ENCODE peak calls at places on chromosomes 5 and 9, in seven cellular contexts. One of them, this sample, is unnamed.

GRCh38 chr5:179154991-179155955 is 95.1 kb downstream of the ZNF354C start:
- DNase-seq in GM12865: no peak
- DNase-seq in right lobe of liver: peak
- DNase-seq in glutamatergic neuron: peak
- DNase-seq in A549: no peak
- DNase-seq in fibroblast of mammary gland: no peak
- DNase-seq in GM13976: no peak
- DNase-seq in this sample: no peak

GRCh38 chr5:16427572-16427971 is 38.0 kb downstream of the ZNF622 start:
- DNase-seq in glutamatergic neuron: no peak
- DNase-seq in fibroblast of mammary gland: no peak
- DNase-seq in GM12865: no peak
- DNase-seq in right lobe of liver: no peak
- DNase-seq in GM13976: no peak
- DNase-seq in A549: no peak
- DNase-seq in this sample: no peak

GRCh38 chr5:79621056-79621455 is 8.8 kb downstream of the TENT2 start:
- DNase-seq in GM12865: no peak
- DNase-seq in fibroblast of mammary gland: peak
- DNase-seq in glutamatergic neuron: no peak
- DNase-seq in right lobe of liver: no peak
- DNase-seq in A549: peak
- DNase-seq in GM13976: no peak
- DNase-seq in this sample: no peak

GRCh38 chr9:134165357-134166315 is 1.3 kb upstream of the RNU6ATAC start:
- DNase-seq in fibroblast of mammary gland: peak
- DNase-seq in GM13976: no peak
- DNase-seq in GM12865: peak
- DNase-seq in right lobe of liver: peak
- DNase-seq in A549: peak
- DNase-seq in glutamatergic neuron: no peak
- DNase-seq in this sample: no peak

GRCh38 chr5:113164016-113164415 is 187.4 kb downstream of the DCP2 start:
- DNase-seq in GM13976: no peak
- DNase-seq in fibroblast of mammary gland: no peak
- DNase-seq in right lobe of liver: no peak
- DNase-seq in A549: no peak
- DNase-seq in glutamatergic neuron: no peak
- DNase-seq in GM12865: no peak
- DNase-seq in this sample: no peak

GRCh38 chr9:135536166-135536565 is 9.8 kb upstream of the OBP2A start:
- DNase-seq in right lobe of liver: no peak
- DNase-seq in fibroblast of mammary gland: no peak
- DNase-seq in GM13976: no peak
- DNase-seq in GM12865: no peak
- DNase-seq in A549: no peak
- DNase-seq in glutamatergic neuron: no peak
- DNase-seq in this sample: no peak

GRCh38 chr9:130116346-130116745 is 55.9 kb upstream of the NCS1 start:
- DNase-seq in glutamatergic neuron: no peak
- DNase-seq in GM13976: no peak
- DNase-seq in A549: no peak
- DNase-seq in GM12865: no peak
- DNase-seq in right lobe of liver: no peak
- DNase-seq in fibroblast of mammary gland: no peak
- DNase-seq in this sample: no peak

GRCh38 chr5:14685757-14686156 is 21.2 kb downstream of the OTULIN start:
- DNase-seq in glutamatergic neuron: no peak
- DNase-seq in GM13976: peak
- DNase-seq in A549: peak
- DNase-seq in fibroblast of mammary gland: peak
- DNase-seq in right lobe of liver: no peak
- DNase-seq in GM12865: peak
- DNase-seq in this sample: peak

GRCh38 chr5:310516-310915 is 11.0 kb upstream of the AHRR start:
- DNase-seq in fibroblast of mammary gland: no peak
- DNase-seq in glutamatergic neuron: no peak
- DNase-seq in GM12865: no peak
- DNase-seq in A549: no peak
- DNase-seq in right lobe of liver: peak
- DNase-seq in GM13976: no peak
- DNase-seq in this sample: no peak

GRCh38 chr9:91186311-91187101 is 175.2 kb downstream of the AUH start:
- DNase-seq in fibroblast of mammary gland: peak
- DNase-seq in A549: no peak
- DNase-seq in right lobe of liver: no peak
- DNase-seq in GM13976: no peak
- DNase-seq in glutamatergic neuron: no peak
- DNase-seq in GM12865: no peak
- DNase-seq in this sample: no peak

DNA sequence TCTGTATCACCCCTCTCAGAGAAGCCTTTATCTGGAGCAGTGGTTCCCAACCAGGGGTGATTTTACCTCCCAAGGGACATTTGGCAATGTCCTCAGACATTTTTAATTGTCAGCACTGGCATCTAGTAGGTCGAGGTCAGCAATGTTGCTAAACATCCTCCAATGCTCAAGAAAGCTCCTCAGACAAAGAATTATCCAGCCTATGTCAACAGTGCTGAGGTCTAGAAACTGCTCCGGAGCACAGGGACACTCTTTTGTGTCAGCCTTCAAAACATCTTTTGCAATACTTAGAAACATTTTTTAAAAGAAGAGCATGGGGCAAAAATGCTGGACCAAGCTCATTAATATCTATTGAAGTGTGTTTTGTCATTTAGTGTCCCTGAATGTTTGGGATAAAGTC is 193.8 kb downstream of the CD180 start:
- DNase-seq in A549: no peak
- DNase-seq in GM13976: no peak
- DNase-seq in GM12865: no peak
- DNase-seq in right lobe of liver: no peak
- DNase-seq in glutamatergic neuron: no peak
- DNase-seq in fibroblast of mammary gland: no peak
- DNase-seq in this sample: no peak
- TF ChIP-seq CTCF in A549: no peak
- TF ChIP-seq CTCF in GM13976: no peak
- TF ChIP-seq CTCF in GM12865: no peak
- TF ChIP-seq CTCF in right lobe of liver: no peak
- TF ChIP-seq CTCF in glutamatergic neuron: no peak
- TF ChIP-seq CTCF in fibroblast of mammary gland: no peak
- TF ChIP-seq CTCF in this sample: no peak

GRCh38 chr9:137045294-137046093 is 483 bp downstream of the NPDC1 start:
- DNase-seq in right lobe of liver: no peak
- DNase-seq in GM12865: no peak
- DNase-seq in fibroblast of mammary gland: peak
- DNase-seq in GM13976: no peak
- DNase-seq in glutamatergic neuron: peak
- DNase-seq in A549: no peak
- DNase-seq in this sample: no peak
- TF ChIP-seq CTCF in right lobe of liver: no peak
- TF ChIP-seq CTCF in GM12865: no peak
- TF ChIP-seq CTCF in fibroblast of mammary gland: no peak
- TF ChIP-seq CTCF in GM13976: no peak
- TF ChIP-seq CTCF in glutamatergic neuron: no peak
- TF ChIP-seq CTCF in A549: no peak
- TF ChIP-seq CTCF in this sample: no peak

GRCh38 chr5:107557051-107557658 is 113.6 kb downstream of the EFNA5 start:
- DNase-seq in right lobe of liver: peak
- DNase-seq in glutamatergic neuron: peak
- DNase-seq in fibroblast of mammary gland: no peak
- DNase-seq in GM13976: no peak
- DNase-seq in GM12865: no peak
- DNase-seq in A549: peak
- DNase-seq in this sample: no peak
- TF ChIP-seq CTCF in right lobe of liver: no peak
- TF ChIP-seq CTCF in glutamatergic neuron: no peak
- TF ChIP-seq CTCF in fibroblast of mammary gland: no peak
- TF ChIP-seq CTCF in GM13976: no peak
- TF ChIP-seq CTCF in GM12865: no peak
- TF ChIP-seq CTCF in A549: no peak
- TF ChIP-seq CTCF in this sample: no peak

DNA sequence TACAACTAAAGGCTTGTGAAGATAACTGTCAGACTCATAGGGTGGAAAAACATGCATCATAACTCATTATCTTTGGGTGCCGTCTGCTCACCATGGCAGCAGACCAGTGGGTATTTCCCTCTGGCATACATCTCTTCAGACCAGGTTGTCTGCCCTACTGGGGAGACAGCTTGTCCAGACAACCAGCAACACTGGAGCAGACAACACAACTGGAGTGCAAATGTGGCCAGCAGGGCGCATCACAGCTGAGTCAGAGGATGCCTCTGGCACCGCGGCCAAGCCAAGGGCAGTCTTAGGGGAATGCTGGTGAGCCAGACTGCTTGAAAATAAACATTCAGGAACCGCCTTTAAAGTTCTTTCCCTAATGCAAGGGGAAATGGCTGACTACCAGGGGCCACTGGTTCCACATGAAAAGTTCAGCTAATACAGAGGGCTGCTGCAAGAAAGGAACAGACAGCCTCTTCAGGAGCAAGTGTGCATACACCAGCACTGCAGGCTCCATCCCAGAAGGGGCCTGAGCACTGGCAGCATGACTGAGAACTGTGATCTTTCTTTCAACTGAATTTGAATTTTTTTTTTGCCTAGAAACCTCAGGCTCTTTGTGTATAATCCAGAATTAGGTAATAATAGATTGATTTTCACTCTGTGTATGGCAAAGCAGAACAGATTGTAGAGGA is 77.3 kb downstream of the MAMDC2 start:
- DNase-seq in A549: peak
- DNase-seq in glutamatergic neuron: no peak
- DNase-seq in fibroblast of mammary gland: peak
- DNase-seq in right lobe of liver: no peak
- DNase-seq in GM12865: no peak
- DNase-seq in GM13976: no peak
- DNase-seq in this sample: no peak
- TF ChIP-seq CTCF in A549: peak
- TF ChIP-seq CTCF in glutamatergic neuron: no peak
- TF ChIP-seq CTCF in fibroblast of mammary gland: peak
- TF ChIP-seq CTCF in right lobe of liver: no peak
- TF ChIP-seq CTCF in GM12865: no peak
- TF ChIP-seq CTCF in GM13976: no peak
- TF ChIP-seq CTCF in this sample: no peak

DNA sequence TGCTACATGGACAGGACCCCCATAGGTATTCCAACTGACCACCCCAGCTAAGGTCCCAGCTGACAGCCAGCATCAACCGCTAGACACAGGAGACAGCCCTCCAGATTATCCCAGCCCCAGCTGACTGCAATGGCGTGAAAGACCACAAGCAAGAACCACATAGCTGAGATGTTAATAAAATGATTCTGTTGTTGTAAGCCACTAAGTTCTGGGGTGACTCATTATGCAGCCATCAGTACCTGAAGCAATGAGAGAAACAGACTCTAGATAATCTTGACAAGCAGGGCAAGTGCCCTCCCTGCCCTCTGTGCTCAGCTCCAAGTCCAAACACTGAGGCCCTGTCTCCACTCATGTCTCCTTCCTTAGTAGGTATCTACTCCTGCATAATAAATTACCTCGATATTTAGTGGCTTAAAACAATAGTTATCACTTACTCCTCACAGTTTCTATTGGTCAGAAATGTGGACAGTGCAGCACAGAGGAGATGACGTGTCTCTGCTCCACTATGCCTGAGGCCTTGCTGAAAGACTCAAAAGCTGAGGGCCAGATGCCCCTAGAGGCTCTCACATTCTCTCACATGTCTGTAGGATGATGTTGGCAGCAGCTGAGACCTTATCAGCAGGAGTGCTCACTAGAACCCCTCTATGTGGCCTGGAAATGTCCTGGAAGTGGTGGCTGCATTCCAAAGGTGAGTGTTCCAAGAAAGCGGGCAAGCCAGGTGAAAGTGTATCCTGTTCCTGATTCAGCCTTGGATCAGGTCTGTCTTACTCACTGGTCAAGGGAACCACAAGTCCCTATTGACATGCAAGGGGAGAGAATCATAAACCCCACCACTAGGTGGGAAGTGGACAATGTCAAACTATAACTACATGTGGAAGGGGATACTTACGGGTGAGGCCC is 2.5 kb downstream of the MGAT1 start:
- DNase-seq in A549: peak
- DNase-seq in fibroblast of mammary gland: peak
- DNase-seq in GM13976: no peak
- DNase-seq in GM12865: no peak
- DNase-seq in glutamatergic neuron: no peak
- DNase-seq in right lobe of liver: no peak
- DNase-seq in this sample: no peak
- TF ChIP-seq CTCF in A549: no peak
- TF ChIP-seq CTCF in fibroblast of mammary gland: peak
- TF ChIP-seq CTCF in GM13976: no peak
- TF ChIP-seq CTCF in GM12865: no peak
- TF ChIP-seq CTCF in glutamatergic neuron: no peak
- TF ChIP-seq CTCF in right lobe of liver: no peak
- TF ChIP-seq CTCF in this sample: no peak

DNA sequence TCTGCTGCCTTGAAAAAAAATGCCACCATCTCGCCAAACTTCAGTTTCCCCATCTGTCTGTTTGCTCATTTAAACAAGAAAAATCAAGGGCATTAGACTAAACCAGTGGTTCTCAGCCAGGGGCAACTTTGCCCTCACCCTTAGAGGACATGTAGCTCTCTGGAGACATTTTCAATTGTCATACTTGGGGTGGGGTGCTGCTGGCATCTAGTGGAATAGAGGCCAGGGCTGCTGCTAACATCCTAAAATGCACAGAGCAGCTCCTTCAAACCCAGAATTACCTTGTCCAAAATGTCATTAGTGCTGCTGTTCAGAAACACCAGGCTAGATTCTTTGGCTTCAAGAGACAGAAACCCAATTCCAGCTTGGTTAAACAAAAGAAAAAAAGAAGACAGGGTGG is 71.1 kb upstream of the FOXE1 start:
- DNase-seq in GM13976: no peak
- DNase-seq in right lobe of liver: no peak
- DNase-seq in glutamatergic neuron: no peak
- DNase-seq in A549: no peak
- DNase-seq in GM12865: no peak
- DNase-seq in fibroblast of mammary gland: no peak
- DNase-seq in this sample: no peak
- TF ChIP-seq CTCF in GM13976: no peak
- TF ChIP-seq CTCF in right lobe of liver: no peak
- TF ChIP-seq CTCF in glutamatergic neuron: no peak
- TF ChIP-seq CTCF in A549: no peak
- TF ChIP-seq CTCF in GM12865: no peak
- TF ChIP-seq CTCF in fibroblast of mammary gland: no peak
- TF ChIP-seq CTCF in this sample: no peak

This sample was measured in GM20000.